ENCODE peak calls at places on chromosomes 1 and 21, in eight cellular contexts. O is heart right ventricle, S is lower lobe of right lung, P is cardiac muscle cell, E is left ventricle myocardium inferior, W is heart left ventricle, N is right lobe of liver, U is brain microvascular endothelial cell. R is an unnamed sample.

GRCh38 chr21:28671549-28672195 is 321.0 kb downstream of the LTN1 start:
- DNase-seq in S (no peak), N (no peak), E (no peak), P (no peak), W (no peak), U (no peak), O (no peak), R (no peak)

GRCh38 chr1:181763736-181764135 is 280.4 kb downstream of the CACNA1E start:
- DNase-seq in N (no peak), O (no peak), U (no peak), W (no peak), E (no peak), S (no peak), P (no peak), R (no peak)

GRCh38 chr1:57747818-57748217 is 324.0 kb upstream of the DAB1 start:
- DNase-seq in W (no peak), E (no peak), U (no peak), O (no peak), N (no peak), P (no peak), S (no peak), R (no peak)

GRCh38 chr1:240149488-240150094 is 57.9 kb downstream of the FMN2 start:
- DNase-seq in W (no peak), O (no peak), U (peak; percentile 32), E (no peak), P (peak; percentile 52), N (no peak), S (no peak), R (no peak)

GRCh38 chr1:234114648-234115307 is 210.3 kb downstream of the SLC35F3 start:
- DNase-seq in S (no peak), N (no peak), W (no peak), U (peak; percentile 44), E (no peak), P (peak; percentile 61), O (no peak), R (no peak)

GRCh38 chr1:13543927-13544556 is 30.2 kb upstream of the LRRC38 start:
- DNase-seq in N (no peak), E (peak; percentile 60), S (peak; percentile 51), W (peak; percentile 77), O (peak; percentile 65), U (no peak), P (peak; percentile 14), R (no peak)

GRCh38 chr1:82160903-82161302 is 360.2 kb downstream of the ADGRL2 start:
- DNase-seq in W (no peak), P (no peak), O (no peak), N (no peak), S (no peak), U (no peak), E (no peak), R (no peak)

GRCh38 chr1:171740987-171741871 is 636 bp downstream of the VAMP4 start:
- DNase-seq in W (peak; percentile 39), S (peak; percentile 56), E (peak; percentile 25), P (peak; percentile 41), N (peak; percentile 44), O (no peak), U (peak; percentile 11), R (peak; percentile 21)

GRCh38 chr1:117169871-117170596 is 40.7 kb downstream of the VTCN1 start:
- DNase-seq in S (no peak), P (no peak), W (no peak), E (no peak), O (no peak), U (no peak), N (no peak), R (no peak)

GRCh38 chr1:20834192-20834591 is 47.1 kb upstream of the HP1BP3 start:
- DNase-seq in N (no peak), U (no peak), E (no peak), O (no peak), P (no peak), W (no peak), S (no peak), R (no peak)

GRCh38 chr1:65471901-65472332 is 51.4 kb downstream of the LEPR start:
- DNase-seq in W (no peak), N (no peak), P (no peak), O (no peak), E (no peak), S (no peak), U (no peak), R (no peak)

GRCh38 chr1:151143986-151144385 is 2.4 kb downstream of the SEMA6C start:
- DNase-seq in N (no peak), E (no peak), S (no peak), U (no peak), W (no peak), P (no peak), O (no peak), R (no peak)

GRCh38 chr1:43991476-43992231 is at the start of gene CCDC24:
- DNase-seq in P (peak; percentile 86), N (peak; percentile 90), U (peak; percentile 54), W (peak; percentile 85), E (peak; percentile 86), O (peak; percentile 81), S (peak; percentile 92), R (peak; percentile 91)

GRCh38 chr1:16173447-16174260 is 17.8 kb upstream of the EPHA2 start:
- DNase-seq in P (no peak), U (peak; percentile 68), N (no peak), W (no peak), S (peak; percentile 86), E (no peak), O (no peak), R (peak; percentile 54)
- H3K27ac ChIP-seq in P (no peak overlapping the region), U (peak overlapping the region; percentile 42), N (peak overlapping the region; percentile 33), W (no peak overlapping the region), S (peak overlapping the region; percentile 49), E (no peak overlapping the region), O (no peak overlapping the region), R (peak overlapping the region; percentile 73)

GRCh38 chr1:179954494-179955317 is at the start of gene CEP350:
- DNase-seq in W (peak; percentile 99), E (peak; percentile 99), U (peak; percentile 99), P (peak; percentile 99), S (peak; percentile 99), O (peak; percentile 98), N (peak; percentile 98), R (peak; percentile 99)
- TF ChIP-seq CTCF in W (no peak), E (peak; percentile 24), U (no peak), P (no peak), S (no peak), O (no peak), N (no peak), R (no peak)

GRCh38 chr1:200866521-200866920 is 6.3 kb upstream of the GPR25 start:
- DNase-seq in E (no peak), S (no peak), N (no peak), U (peak; percentile 28), O (no peak), P (no peak), W (no peak), R (no peak)

GRCh38 chr1:200857804-200858203 is 15.0 kb upstream of the GPR25 start:
- DNase-seq in S (no peak), W (no peak), O (no peak), P (no peak), U (no peak), N (no peak), E (no peak), R (no peak)

GRCh38 chr1:200861937-200862647 is 10.7 kb upstream of the GPR25 start:
- DNase-seq in S (no peak), W (no peak), P (no peak), N (no peak), U (no peak), E (no peak), O (no peak), R (no peak)

GRCh38 chr1:200867018-200867811 is 5.6 kb upstream of the GPR25 start:
- DNase-seq in N (no peak), S (no peak), E (peak; percentile 29), W (no peak), U (peak; percentile 55), O (no peak), P (peak; percentile 38), R (no peak)

GRCh38 chr1:200862713-200863415 is 9.9 kb upstream of the GPR25 start:
- DNase-seq in E (no peak), U (no peak), N (no peak), W (no peak), S (no peak), O (no peak), P (no peak), R (no peak)
- H3K27ac ChIP-seq in E (no peak overlapping the region), U (no peak overlapping the region), N (no peak overlapping the region), W (no peak overlapping the region), S (no peak overlapping the region), O (no peak overlapping the region), P (no peak overlapping the region), R (no peak overlapping the region)

GRCh38 chr1:204871405-204872037 is 859 bp downstream of the NFASC start:
- DNase-seq in N (no peak), U (no peak), S (no peak), W (no peak), E (no peak), P (no peak), O (no peak), R (no peak)
- TF ChIP-seq CTCF in N (no peak), U (no peak), S (no peak), W (no peak), E (no peak), P (no peak), O (no peak), R (no peak)

GRCh38 chr1:7386226-7387052 is 384.7 kb upstream of the VAMP3 start:
- DNase-seq in N (no peak), E (no peak), P (no peak), S (no peak), W (no peak), O (no peak), U (peak; percentile 66), R (no peak)

GRCh38 chr1:7389201-7389785 is 381.8 kb upstream of the VAMP3 start:
- DNase-seq in P (no peak), S (no peak), U (peak; percentile 7), W (peak; percentile 45), N (no peak), O (no peak), E (peak; percentile 14), R (peak; percentile 8)

GRCh38 chr1:7388488-7389185 is 382.5 kb upstream of the VAMP3 start:
- DNase-seq in U (peak; percentile 12), S (no peak), O (peak; percentile 65), E (peak; percentile 57), P (no peak), N (no peak), W (peak; percentile 74), R (no peak)

GRCh38 chr1:7387053-7387861 is 383.8 kb upstream of the VAMP3 start:
- DNase-seq in O (no peak), P (no peak), E (peak; percentile 2), U (no peak), N (no peak), W (no peak), S (no peak), R (no peak)

GRCh38 chr1:7388141-7388487 is 383.0 kb upstream of the VAMP3 start:
- DNase-seq in W (peak; percentile 61), U (no peak), E (peak; percentile 36), O (peak; percentile 40), P (no peak), S (no peak), N (no peak), R (no peak)
- H3K27ac ChIP-seq in W (peak overlapping the region; percentile 86), U (no peak overlapping the region), E (peak overlapping the region; percentile 87), O (peak overlapping the region; percentile 68), P (no peak overlapping the region), S (peak overlapping the region; percentile 37), N (no peak overlapping the region), R (no peak overlapping the region)